ENCODE peak calls at places on chromosomes 11 and 22, in four cellular contexts. H is tibial nerve; F is choroid plexus epithelial cell; Q is CD8-positive, alpha-beta memory T cell. L is an unnamed sample.

GRCh38 chr11:107819361-107820014 is 39.1 kb downstream of the SLC35F2 start:
- DNase-seq in H (no peak), Q (no peak), F (peak; percentile 44), L (no peak)

GRCh38 chr11:39678996-39679395 is 1780.5 kb downstream of the LRRC4C start:
- DNase-seq in Q (no peak), F (no peak), H (no peak), L (no peak)

GRCh38 chr22:39309881-39310714 is 9.3 kb downstream of the RPL3 start:
- DNase-seq in F (peak; percentile 65), Q (no peak), H (no peak), L (no peak)

GRCh38 chr11:122778148-122778547 is 60.2 kb upstream of the CRTAM start:
- DNase-seq in Q (no peak), F (no peak), H (no peak), L (no peak)

GRCh38 chr11:107018274-107018901 is at the start of gene GUCY1A2:
- DNase-seq in H (no peak), F (peak; percentile 5), Q (no peak), L (no peak)

GRCh38 chr22:22344430-22344829 is 99.8 kb downstream of the VPREB1 start:
- DNase-seq in F (no peak), Q (no peak), H (no peak), L (no peak)

GRCh38 chr11:129259950-129260349 is 67.8 kb upstream of the ARHGAP32 start:
- DNase-seq in F (peak; percentile 18), H (no peak), Q (no peak), L (no peak)

GRCh38 chr22:37544955-37545702 is 15.2 kb upstream of the CDC42EP1 start:
- DNase-seq in Q (peak; percentile 38), H (no peak), F (peak; percentile 74), L (no peak)

GRCh38 chr11:120224872-120225371 is 14.1 kb downstream of the OAF start:
- DNase-seq in F (no peak), H (no peak), Q (no peak), L (no peak)

GRCh38 chr11:111736191-111736590 is 30.0 kb downstream of the PPP2R1B start:
- DNase-seq in F (peak; percentile 68), H (no peak), Q (no peak), L (no peak)

GRCh38 chr22:37012262-37012904 is 6.9 kb downstream of the TST start:
- DNase-seq in F (no peak), Q (no peak), H (no peak), L (no peak)

GRCh38 chr11:114307524-114308203 is 11.5 kb downstream of the NNMT start:
- DNase-seq in Q (no peak), H (peak; percentile 52), F (peak; percentile 88), L (no peak)

GRCh38 chr11:100761806-100762205 is 74.7 kb downstream of the ARHGAP42 start:
- DNase-seq in Q (no peak), H (no peak), F (no peak), L (no peak)

GRCh38 chr11:116532066-116532465 is 240.7 kb downstream of the BUD13 start:
- DNase-seq in F (no peak), H (no peak), Q (no peak), L (no peak)

GRCh38 chr11:124748481-124749338 is 3.3 kb downstream of the VSIG2 start:
- DNase-seq in F (peak; percentile 41), H (no peak), Q (no peak), L (no peak)

GRCh38 chr11:11786234-11786633 is 55.5 kb upstream of the USP47 start:
- DNase-seq in H (no peak), Q (no peak), F (no peak), L (no peak)

GRCh38 chr22:46224771-46225290 is 25.3 kb downstream of the CDPF1 start:
- DNase-seq in H (no peak), Q (no peak), F (no peak), L (no peak)

DNA sequence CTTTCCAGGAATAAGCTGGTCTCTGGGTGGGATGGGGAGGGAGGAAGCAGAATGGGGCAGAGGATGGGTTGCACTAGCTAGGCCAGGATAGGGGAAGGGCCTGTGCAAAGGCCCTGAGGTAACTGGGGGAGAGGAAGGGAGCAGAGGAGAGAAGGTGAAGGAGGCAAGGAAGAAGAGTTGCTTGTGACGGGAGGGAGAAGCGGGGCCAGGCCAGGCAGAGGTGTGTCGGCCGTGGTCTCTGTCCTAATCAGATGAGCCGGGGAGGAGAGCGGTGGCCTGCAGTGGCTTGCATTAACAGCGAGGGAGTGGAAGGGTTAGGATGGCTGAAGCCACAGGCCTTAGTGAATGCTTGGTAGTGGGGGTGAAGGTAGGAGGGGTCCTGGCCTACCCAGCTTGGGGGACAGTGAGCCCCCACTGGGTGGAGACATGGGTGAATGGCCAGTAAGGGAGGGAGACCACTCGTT is 6.0 kb upstream of the DERL3 start:
- DNase-seq in H (no peak), Q (no peak), F (no peak), L (no peak)
- H3K4me3 ChIP-seq in H (no peak overlapping the region), Q (no peak overlapping the region), F (no peak overlapping the region), L (no peak overlapping the region)

GRCh38 chr11:96256604-96257003 is 86.4 kb downstream of the MAML2 start:
- DNase-seq in H (no peak), F (peak; percentile 60), Q (no peak), L (no peak)

GRCh38 chr11:96254854-96255253 is 88.1 kb downstream of the MAML2 start:
- DNase-seq in Q (no peak), H (no peak), F (no peak), L (no peak)

GRCh38 chr11:96257036-96257435 is 86.0 kb downstream of the MAML2 start:
- DNase-seq in F (no peak), H (no peak), Q (no peak), L (no peak)

GRCh38 chr11:96257972-96258951 is 84.7 kb downstream of the MAML2 start:
- DNase-seq in H (no peak), Q (peak; percentile 78), F (peak; percentile 77), L (peak; percentile 66)

DNA sequence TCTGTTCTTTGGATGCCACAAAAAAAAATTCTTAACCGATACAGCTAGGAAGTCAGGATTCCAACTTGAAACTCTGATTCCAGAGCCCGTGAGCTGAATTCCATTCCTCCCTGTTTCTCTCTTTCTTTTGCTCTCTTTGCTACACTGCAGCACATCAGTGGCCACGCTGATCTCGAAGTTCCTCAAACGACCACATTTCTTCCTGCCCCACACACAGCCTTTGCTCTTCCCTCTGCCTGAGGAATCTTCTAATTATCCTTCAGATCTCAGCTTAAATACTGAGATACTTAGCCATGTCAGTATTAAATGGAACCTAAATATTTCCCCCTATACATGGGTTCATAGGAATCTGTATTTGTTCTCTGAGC is 86.8 kb downstream of the MAML2 start:
- DNase-seq in H (no peak), F (no peak), Q (no peak), L (no peak)
- H3K4me3 ChIP-seq in H (no peak overlapping the region), F (no peak overlapping the region), Q (peak overlapping the region; percentile 2), L (no peak overlapping the region)

GRCh38 chr22:48551061-48551460 is 1276.6 kb downstream of the BRD1 start:
- DNase-seq in H (no peak), Q (no peak), F (no peak), L (no peak)

GRCh38 chr22:48545976-48546375 is 1281.7 kb downstream of the BRD1 start:
- DNase-seq in H (no peak), F (no peak), Q (no peak), L (no peak)

GRCh38 chr22:48548391-48548790 is 1279.3 kb downstream of the BRD1 start:
- DNase-seq in H (no peak), Q (no peak), F (no peak), L (no peak)

GRCh38 chr22:48546653-48547424 is 1280.8 kb downstream of the BRD1 start:
- DNase-seq in H (no peak), Q (no peak), F (no peak), L (no peak)

GRCh38 chr22:48547971-48548370 is 1279.7 kb downstream of the BRD1 start:
- DNase-seq in Q (no peak), H (no peak), F (no peak), L (no peak)
- H3K4me3 ChIP-seq in Q (no peak overlapping the region), H (no peak overlapping the region), F (no peak overlapping the region), L (no peak overlapping the region)

GRCh38 chr11:59207988-59208432 is 4.7 kb downstream of the MPEG1 start:
- DNase-seq in Q (peak; percentile 39), F (peak; percentile 86), H (no peak), L (peak; percentile 48)
- H3K4me3 ChIP-seq in Q (no peak overlapping the region), F (no peak overlapping the region), H (peak overlapping the region; percentile 47), L (no peak overlapping the region)

GRCh38 chr11:64268028-64268686 is 16.3 kb downstream of the BAD start:
- DNase-seq in Q (no peak), H (no peak), F (no peak), L (no peak)
- H3K4me3 ChIP-seq in Q (peak overlapping the region; percentile 96), H (peak overlapping the region; percentile 96), F (peak overlapping the region; percentile 70), L (no peak overlapping the region)